ENCODE peak calls at places on chromosomes 11 and 22, in six cellular contexts. K, J, Y, C, F and R are unnamed samples.

GRCh38 chr11:121293276-121293569 is 652 bp downstream of the SC5D start:
- DNase-seq in C (no peak), J (no peak), K (no peak), F (no peak), Y (no peak), R (no peak)

GRCh38 chr11:27447288-27447914 is 25.2 kb downstream of the LGR4 start:
- DNase-seq in F (no peak), K (no peak), C (no peak), J (no peak), Y (no peak), R (no peak)

GRCh38 chr11:111531687-111532364 is 8.7 kb upstream of the LAYN start:
- DNase-seq in C (peak; percentile 57), J (no peak), K (no peak), F (no peak), Y (no peak), R (no peak)

GRCh38 chr11:41954034-41954433 is 494.6 kb upstream of the LRRC4C start:
- DNase-seq in C (no peak), Y (no peak), J (no peak), K (no peak), F (no peak), R (no peak)

GRCh38 chr11:67282155-67282875 is 6.8 kb upstream of the ANKRD13D start:
- DNase-seq in Y (peak; percentile 57), F (no peak), C (no peak), K (no peak), J (no peak), R (no peak)

GRCh38 chr11:131638889-131639288 is 268.5 kb downstream of the NTM start:
- DNase-seq in F (no peak), C (no peak), J (no peak), K (no peak), Y (no peak), R (no peak)

GRCh38 chr11:85123752-85124231 is 503.4 kb downstream of the DLG2 start:
- DNase-seq in C (no peak), Y (no peak), F (no peak), J (no peak), K (no peak), R (no peak)

GRCh38 chr22:17903564-17904295 is 120.6 kb downstream of the MICAL3 start:
- DNase-seq in C (peak; percentile 56), F (no peak), J (peak; percentile 92), K (peak; percentile 33), Y (no peak), R (no peak)

GRCh38 chr11:65890324-65891179 is at the start of gene CCDC85B:
- DNase-seq in J (peak; percentile 96), Y (peak; percentile 99), K (peak; percentile 97), F (peak; percentile 97), C (peak; percentile 97), R (peak; percentile 96)

GRCh38 chr11:9230291-9230690 is 34.9 kb downstream of the DENND5A start:
- DNase-seq in K (no peak), J (no peak), F (no peak), Y (no peak), C (no peak), R (no peak)

DNA sequence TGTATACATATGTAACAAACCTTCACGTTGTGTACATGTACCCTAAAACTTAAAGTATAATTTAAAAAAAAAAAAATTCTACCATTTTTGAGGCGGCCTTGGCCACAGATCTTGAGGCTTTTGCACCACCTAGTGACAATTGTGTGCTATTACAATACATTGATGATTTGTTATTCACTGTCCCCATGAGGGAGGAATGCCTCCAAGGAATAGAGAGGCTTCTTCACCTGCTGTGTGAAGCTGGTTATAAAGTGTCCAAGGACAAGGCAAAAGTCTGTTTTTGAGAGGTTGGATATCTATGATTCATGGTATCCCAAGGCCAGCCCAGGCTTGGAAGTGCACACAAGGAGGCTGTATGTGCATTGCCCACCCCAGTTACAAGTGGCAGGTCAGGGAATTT is 30.7 kb downstream of the SLC22A25 start:
- DNase-seq in K (peak; percentile 29), J (peak; percentile 51), Y (no peak), F (no peak), C (peak; percentile 54), R (no peak)
- H3K9me3 ChIP-seq in K (no peaks in the 10 kb centered on the region), J (no peaks in the 10 kb centered on the region), Y (no peaks in the 10 kb centered on the region), F (no peaks in the 10 kb centered on the region), C (peaks cover 8% of the 10 kb centered on the region), R (no peaks in the 10 kb centered on the region)

GRCh38 chr11:54979375-54979774 is 272.7 kb downstream of the OR4A5 start:
- DNase-seq in J (no peak), Y (no peak), K (no peak), F (no peak), C (no peak), R (no peak)
- H3K9me3 ChIP-seq in J (peaks cover 56% of the 10 kb centered on the region), Y (peaks cover 56% of the 10 kb centered on the region), K (no peaks in the 10 kb centered on the region), F (no peaks in the 10 kb centered on the region), C (peaks cover 100% of the 10 kb centered on the region), R (no peaks in the 10 kb centered on the region)

GRCh38 chr22:49590381-49590780 is 237.3 kb downstream of the BRD1 start:
- DNase-seq in K (no peak), J (no peak), C (no peak), Y (peak; percentile 46), F (no peak), R (no peak)
- H3K9me3 ChIP-seq in K (no peaks in the 10 kb centered on the region), J (no peaks in the 10 kb centered on the region), C (peaks cover 23% of the 10 kb centered on the region), Y (no peaks in the 10 kb centered on the region), F (no peaks in the 10 kb centered on the region), R (no peaks in the 10 kb centered on the region)

GRCh38 chr11:133383689-133384088 is 148.6 kb downstream of the OPCML start:
- DNase-seq in K (no peak), C (no peak), F (no peak), Y (no peak), J (no peak), R (no peak)
- H3K9me3 ChIP-seq in K (no peaks in the 10 kb centered on the region), C (no peaks in the 10 kb centered on the region), F (no peaks in the 10 kb centered on the region), Y (no peaks in the 10 kb centered on the region), J (no peaks in the 10 kb centered on the region), R (no peaks in the 10 kb centered on the region)

GRCh38 chr22:49600891-49601431 is 226.7 kb downstream of the BRD1 start:
- DNase-seq in J (no peak), K (no peak), F (no peak), Y (peak; percentile 53), C (no peak), R (no peak)
- H3K9me3 ChIP-seq in J (peaks cover 12% of the 10 kb centered on the region), K (no peaks in the 10 kb centered on the region), F (no peaks in the 10 kb centered on the region), Y (no peaks in the 10 kb centered on the region), C (peaks cover 18% of the 10 kb centered on the region), R (peaks cover 4% of the 10 kb centered on the region)

GRCh38 chr22:47375621-47376321 is 613.3 kb downstream of the TBC1D22A start:
- DNase-seq in J (no peak), Y (peak; percentile 44), C (no peak), F (no peak), K (no peak), R (no peak)
- H3K9me3 ChIP-seq in J (no peaks in the 10 kb centered on the region), Y (no peaks in the 10 kb centered on the region), C (peaks cover 49% of the 10 kb centered on the region), F (no peaks in the 10 kb centered on the region), K (no peaks in the 10 kb centered on the region), R (no peaks in the 10 kb centered on the region)

DNA sequence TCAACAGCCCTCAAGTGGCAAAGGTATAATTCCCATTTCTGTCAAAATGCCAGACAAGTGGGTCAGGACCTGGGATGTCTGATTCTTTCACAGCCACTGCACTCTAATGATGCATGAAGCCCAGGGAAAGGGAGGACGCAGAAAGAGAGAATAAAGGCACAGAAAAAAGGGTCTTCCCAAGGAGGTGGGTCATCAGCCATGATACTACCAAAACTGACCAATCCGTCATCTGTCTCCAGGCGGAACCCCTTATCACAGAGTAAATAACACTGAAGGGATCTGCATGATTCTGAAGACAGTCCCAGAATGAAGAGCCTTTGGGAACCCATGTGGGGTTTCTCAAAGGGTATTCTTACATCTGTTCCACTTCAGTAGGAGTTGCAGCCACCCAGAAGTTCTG is 73.8 kb upstream of the OPCML start:
- DNase-seq in F (no peak), Y (no peak), C (no peak), J (no peak), K (no peak), R (no peak)
- H3K9me3 ChIP-seq in F (no peaks in the 10 kb centered on the region), Y (no peaks in the 10 kb centered on the region), C (peaks cover 10% of the 10 kb centered on the region), J (peaks cover 7% of the 10 kb centered on the region), K (no peaks in the 10 kb centered on the region), R (no peaks in the 10 kb centered on the region)

GRCh38 chr11:73024646-73025045 is 117.5 kb downstream of the FCHSD2 start:
- DNase-seq in F (no peak), K (no peak), J (no peak), C (no peak), Y (no peak), R (no peak)

GRCh38 chr11:73030130-73030529 is 112.0 kb downstream of the FCHSD2 start:
- DNase-seq in C (no peak), Y (no peak), J (no peak), F (no peak), K (no peak), R (no peak)

GRCh38 chr11:73034330-73034729 is 107.8 kb downstream of the FCHSD2 start:
- DNase-seq in F (no peak), C (no peak), J (no peak), K (no peak), Y (no peak), R (no peak)

GRCh38 chr11:73029408-73029807 is 112.7 kb downstream of the FCHSD2 start:
- DNase-seq in K (no peak), J (no peak), Y (no peak), F (no peak), C (no peak), R (no peak)

GRCh38 chr11:73028621-73029020 is 113.5 kb downstream of the FCHSD2 start:
- DNase-seq in K (no peak), C (no peak), F (no peak), Y (no peak), J (no peak), R (no peak)
- H3K9me3 ChIP-seq in K (no peaks in the 10 kb centered on the region), C (peaks cover 41% of the 10 kb centered on the region), F (no peaks in the 10 kb centered on the region), Y (peaks cover 11% of the 10 kb centered on the region), J (peaks cover 9% of the 10 kb centered on the region), R (peaks cover 3% of the 10 kb centered on the region)